ENCODE peak calls at places on chromosomes 11 and 22, in eight cellular contexts. M, E, P, H, N, J, F and U are unnamed samples. For H3K4me1, the result is how much of the 10 kb centered on the place peaks cover.

GRCh38 chr11:132943737-132944556 is 588.4 kb downstream of the OPCML start:
- DNase-seq in E (no peak), M (no peak), J (no peak), F (no peak), P (no peak), H (no peak), N (no peak), U (no peak)

GRCh38 chr11:105032495-105032894 is 2.4 kb downstream of the CASP1 start:
- DNase-seq in F (no peak), N (no peak), M (no peak), H (no peak), J (no peak), E (no peak), P (no peak), U (peak)

GRCh38 chr11:121890377-121890776 is 225.6 kb downstream of the BLID start:
- DNase-seq in F (peak), E (no peak), M (no peak), P (no peak), J (no peak), N (no peak), H (no peak), U (no peak)

GRCh38 chr22:38203855-38204497 is 2.2 kb downstream of the MAFF start:
- DNase-seq in M (no peak), P (no peak), J (no peak), F (peak), N (no peak), E (no peak), H (no peak), U (no peak)

GRCh38 chr11:118232659-118233058 is 7.8 kb upstream of the JAML start:
- DNase-seq in E (no peak), N (no peak), H (no peak), J (no peak), F (no peak), M (peak), P (no peak), U (no peak)

GRCh38 chr11:35667257-35667656 is 4.7 kb downstream of the TRIM44 start:
- DNase-seq in F (no peak), H (no peak), M (peak), J (no peak), N (no peak), E (no peak), P (no peak), U (no peak)

GRCh38 chr11:134418119-134418840 is 6.2 kb upstream of the B3GAT1 start:
- DNase-seq in J (no peak), P (no peak), H (no peak), E (no peak), N (no peak), F (peak), M (no peak), U (peak)

GRCh38 chr22:50688448-50688847 is 15.8 kb downstream of the SHANK3 start:
- DNase-seq in N (no peak), E (no peak), F (no peak), P (no peak), M (no peak), H (no peak), J (no peak), U (no peak)

GRCh38 chr22:16960220-16960883 is 47.7 kb downstream of the GAB4 start:
- DNase-seq in H (no peak), N (no peak), E (no peak), F (no peak), J (no peak), M (no peak), P (no peak), U (no peak)

GRCh38 chr11:129279326-129280026 is 87.4 kb upstream of the ARHGAP32 start:
- DNase-seq in M (peak), J (peak), F (peak), E (peak), H (peak), P (peak), N (peak), U (peak)
- H3K27ac ChIP-seq in M (no peak), J (peak), F (peak), E (peak), H (no peak), P (no peak), N (no peak), U (no peak)

GRCh38 chr22:46090051-46090591 is 60.2 kb upstream of the PPARA start:
- DNase-seq in F (no peak), H (no peak), N (no peak), M (no peak), E (no peak), J (peak), P (no peak), U (no peak)
- H3K4me1 ChIP-seq in F (under half), H (under half), N (under half), M (under half), E (half or more), J (half or more), P (half or more), U (under half)

GRCh38 chr22:24157783-24158170 is 23.5 kb upstream of the SUSD2 start:
- DNase-seq in J (no peak), M (no peak), P (no peak), N (no peak), E (no peak), F (no peak), H (no peak), U (no peak)
- H3K4me3 ChIP-seq in J (peak), M (no peak), P (no peak), N (peak), E (no peak), F (no peak), H (no peak), U (no peak)

GRCh38 chr11:65301491-65302329 is 13.0 kb upstream of the CDC42EP2 start:
- DNase-seq in P (no peak), N (no peak), F (peak), H (no peak), J (no peak), M (no peak), E (no peak), U (no peak)
- H3K27ac ChIP-seq in P (no peak), N (no peak), F (peak), H (no peak), J (peak), M (no peak), E (no peak), U (no peak)

GRCh38 chr11:27174026-27174425 is 133.4 kb downstream of the BBOX1 start:
- DNase-seq in M (no peak), E (no peak), F (no peak), P (peak), H (no peak), N (no peak), J (no peak), U (no peak)

GRCh38 chr11:27173545-27173944 is 132.9 kb downstream of the BBOX1 start:
- DNase-seq in P (no peak), F (no peak), M (no peak), J (no peak), E (no peak), N (no peak), H (no peak), U (no peak)

GRCh38 chr11:27171391-27171790 is 130.8 kb downstream of the BBOX1 start:
- DNase-seq in M (no peak), N (no peak), F (peak), E (no peak), J (no peak), P (no peak), H (no peak), U (peak)

GRCh38 chr11:27178859-27179258 is 138.2 kb downstream of the BBOX1 start:
- DNase-seq in E (no peak), N (no peak), H (no peak), P (no peak), F (no peak), J (no peak), M (no peak), U (no peak)

GRCh38 chr11:27174672-27175210 is 134.1 kb downstream of the BBOX1 start:
- DNase-seq in M (no peak), E (no peak), P (no peak), H (no peak), N (no peak), J (no peak), F (no peak), U (no peak)
- H3K4me1 ChIP-seq in M (under half), E (under half), P (under half), H (under half), N (under half), J (under half), F (under half), U (under half)

DNA sequence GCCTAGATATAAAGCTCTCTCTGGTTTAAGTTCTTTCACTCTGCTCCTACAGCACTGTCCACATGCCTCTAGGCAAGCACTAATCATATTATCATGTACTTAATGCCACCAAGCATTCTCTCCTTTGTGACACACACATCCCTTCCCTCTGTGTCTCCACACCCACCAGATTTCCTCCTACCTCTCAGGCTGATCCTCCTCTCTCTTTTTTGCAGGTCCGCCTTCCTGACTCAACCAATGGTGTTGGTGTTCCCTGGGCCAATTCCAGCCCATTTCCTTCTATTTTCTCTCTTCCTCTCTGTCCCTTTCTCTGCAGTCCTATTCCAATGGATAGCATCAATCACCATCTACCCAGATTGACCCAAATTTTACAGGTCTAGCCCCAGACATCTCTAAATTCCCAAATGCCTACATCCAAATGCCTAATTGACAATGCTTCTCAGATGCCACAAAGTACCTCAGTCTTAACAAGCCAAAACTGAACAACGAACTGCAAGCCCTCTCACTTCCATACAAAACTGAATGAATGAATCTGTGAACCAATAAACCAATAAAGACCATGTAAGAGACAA is 504 bp upstream of the ZNF215 start:
- DNase-seq in E (no peak), H (no peak), J (no peak), F (peak), P (no peak), M (no peak), N (no peak), U (peak)
- H3K4me3 ChIP-seq in E (peak), H (peak), J (peak), F (peak), P (peak), M (peak), N (no peak), U (peak)

DNA sequence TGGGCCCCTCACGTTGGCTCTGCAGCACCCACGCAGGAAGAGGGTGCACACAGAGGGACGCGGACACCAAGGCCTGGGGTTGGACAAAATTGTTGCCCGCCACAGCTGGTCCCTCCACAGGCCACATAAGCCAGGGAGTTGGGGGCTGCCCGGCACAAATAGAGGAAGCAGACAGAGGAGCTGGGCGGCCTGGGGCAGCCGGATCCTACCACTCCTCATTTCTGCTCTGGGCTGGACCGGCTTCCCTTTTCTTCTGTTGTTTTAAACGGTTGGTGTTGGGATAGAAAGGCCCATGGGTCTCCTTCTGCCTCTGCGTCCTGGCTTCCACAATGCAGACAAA is 36.4 kb upstream of the LINC01488 start:
- DNase-seq in J (no peak), N (no peak), E (no peak), F (no peak), M (no peak), H (no peak), P (no peak), U (no peak)
- H3K27ac ChIP-seq in J (peak), N (peak), E (peak), F (no peak), M (peak), H (no peak), P (peak), U (no peak)

GRCh38 chr11:12088047-12088481 is 22.3 kb upstream of the MICAL2 start:
- DNase-seq in M (peak), H (no peak), P (peak), F (peak), N (no peak), J (no peak), E (no peak), U (peak)
- H3K4me1 ChIP-seq in M (half or more), H (under half), P (under half), F (under half), N (half or more), J (under half), E (half or more), U (under half)

GRCh38 chr11:61037694-61038093 is 64.6 kb upstream of the CD5 start:
- DNase-seq in F (no peak), J (no peak), N (no peak), M (no peak), E (no peak), H (no peak), P (no peak), U (no peak)
- H3K4me3 ChIP-seq in F (no peak), J (no peak), N (no peak), M (no peak), E (no peak), H (no peak), P (no peak), U (no peak)

DNA sequence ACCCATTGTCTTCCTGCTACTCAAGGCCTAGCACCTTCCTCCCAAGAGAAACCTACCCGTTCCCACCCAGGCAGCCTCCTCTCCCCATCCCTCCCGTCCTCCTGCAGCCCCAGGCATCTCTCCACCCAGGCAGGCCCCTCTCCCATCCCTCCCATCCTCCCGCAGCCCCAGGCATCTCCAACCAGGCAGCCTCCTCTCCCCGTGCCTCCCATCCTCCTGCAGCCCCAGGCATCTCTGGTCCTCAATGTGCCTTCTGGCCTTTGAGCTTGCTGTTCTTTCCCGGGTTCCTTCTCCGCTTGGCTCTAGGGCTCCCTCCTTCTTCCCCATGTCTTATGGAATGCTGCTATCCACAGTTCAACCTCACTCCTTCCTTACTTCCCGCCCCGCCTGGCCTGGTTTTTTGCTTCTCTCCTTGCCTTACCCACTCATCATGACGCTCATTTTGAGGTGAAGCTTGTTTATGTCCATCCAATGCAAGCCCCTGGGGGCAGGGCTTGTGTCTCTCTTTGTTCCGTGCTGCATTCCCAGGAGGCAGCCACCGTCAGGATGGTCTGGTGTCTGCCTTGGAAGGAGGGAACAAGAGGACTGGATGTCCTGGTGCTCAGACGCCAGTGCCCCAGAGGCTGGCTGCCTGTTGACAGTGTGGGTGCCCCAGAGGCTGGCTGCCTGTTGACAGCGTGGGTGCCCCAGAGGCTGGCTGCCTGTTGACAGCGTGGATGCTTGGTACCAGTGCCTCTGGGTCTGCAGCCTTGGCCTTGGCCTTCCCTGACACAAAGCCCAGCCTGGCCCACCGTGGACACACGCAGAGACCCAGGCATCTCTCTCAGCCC is 815.7 kb downstream of the BRD1 start:
- DNase-seq in M (no peak), N (no peak), H (no peak), P (no peak), E (no peak), F (no peak), J (no peak), U (no peak)
- H3K27ac ChIP-seq in M (no peak), N (no peak), H (no peak), P (no peak), E (no peak), F (no peak), J (no peak), U (no peak)